ENCODE peak calls at places on chromosomes 12 and 14, in eight cellular contexts. One of them, this sample, is unnamed.

GRCh38 chr14:104267895-104268294 is 129.5 kb downstream of the KIF26A start:
- DNase-seq in cardiac muscle cell: no peak
- DNase-seq in DND-41: no peak
- DNase-seq in K562: no peak
- DNase-seq in spleen: peak; percentile 75
- DNase-seq in PC-3: no peak
- DNase-seq in body of pancreas: no peak
- DNase-seq in uterus: no peak
- DNase-seq in this sample: no peak

GRCh38 chr14:103871596-103872480 is 24.5 kb upstream of the PPP1R13B start:
- DNase-seq in cardiac muscle cell: peak; percentile 53
- DNase-seq in DND-41: no peak
- DNase-seq in K562: peak; percentile 63
- DNase-seq in spleen: peak; percentile 91
- DNase-seq in PC-3: no peak
- DNase-seq in body of pancreas: peak; percentile 90
- DNase-seq in uterus: no peak
- DNase-seq in this sample: peak; percentile 59

GRCh38 chr12:20490213-20490612 is 121.9 kb downstream of the PDE3A start:
- DNase-seq in cardiac muscle cell: no peak
- DNase-seq in DND-41: no peak
- DNase-seq in K562: no peak
- DNase-seq in spleen: no peak
- DNase-seq in PC-3: no peak
- DNase-seq in body of pancreas: no peak
- DNase-seq in uterus: no peak
- DNase-seq in this sample: no peak

GRCh38 chr12:57381693-57382220 is 49.1 kb downstream of the R3HDM2 start:
- DNase-seq in cardiac muscle cell: no peak
- DNase-seq in DND-41: no peak
- DNase-seq in K562: no peak
- DNase-seq in spleen: no peak
- DNase-seq in PC-3: no peak
- DNase-seq in body of pancreas: no peak
- DNase-seq in uterus: no peak
- DNase-seq in this sample: no peak

GRCh38 chr12:101804409-101804808 is 26.4 kb downstream of the GNPTAB start:
- DNase-seq in cardiac muscle cell: no peak
- DNase-seq in DND-41: no peak
- DNase-seq in K562: no peak
- DNase-seq in spleen: no peak
- DNase-seq in PC-3: no peak
- DNase-seq in body of pancreas: no peak
- DNase-seq in uterus: no peak
- DNase-seq in this sample: no peak

GRCh38 chr12:16526693-16527092 is 79.3 kb downstream of the LMO3 start:
- DNase-seq in cardiac muscle cell: no peak
- DNase-seq in DND-41: no peak
- DNase-seq in K562: no peak
- DNase-seq in spleen: no peak
- DNase-seq in PC-3: peak; percentile 69
- DNase-seq in body of pancreas: no peak
- DNase-seq in uterus: peak; percentile 67
- DNase-seq in this sample: no peak

GRCh38 chr14:91219505-91220389 is 24.8 kb downstream of the GPR68 start:
- DNase-seq in cardiac muscle cell: no peak
- DNase-seq in DND-41: no peak
- DNase-seq in K562: no peak
- DNase-seq in spleen: no peak
- DNase-seq in PC-3: no peak
- DNase-seq in body of pancreas: no peak
- DNase-seq in uterus: no peak
- DNase-seq in this sample: no peak

GRCh38 chr12:66709893-66710292 is 31.0 kb upstream of the GRIP1 start:
- DNase-seq in cardiac muscle cell: no peak
- DNase-seq in DND-41: no peak
- DNase-seq in K562: no peak
- DNase-seq in spleen: no peak
- DNase-seq in PC-3: no peak
- DNase-seq in body of pancreas: no peak
- DNase-seq in uterus: no peak
- DNase-seq in this sample: no peak

GRCh38 chr12:111454311-111454710 is 48.6 kb downstream of the SH2B3 start:
- DNase-seq in cardiac muscle cell: no peak
- DNase-seq in DND-41: no peak
- DNase-seq in K562: no peak
- DNase-seq in spleen: no peak
- DNase-seq in PC-3: no peak
- DNase-seq in body of pancreas: no peak
- DNase-seq in uterus: no peak
- DNase-seq in this sample: no peak

DNA sequence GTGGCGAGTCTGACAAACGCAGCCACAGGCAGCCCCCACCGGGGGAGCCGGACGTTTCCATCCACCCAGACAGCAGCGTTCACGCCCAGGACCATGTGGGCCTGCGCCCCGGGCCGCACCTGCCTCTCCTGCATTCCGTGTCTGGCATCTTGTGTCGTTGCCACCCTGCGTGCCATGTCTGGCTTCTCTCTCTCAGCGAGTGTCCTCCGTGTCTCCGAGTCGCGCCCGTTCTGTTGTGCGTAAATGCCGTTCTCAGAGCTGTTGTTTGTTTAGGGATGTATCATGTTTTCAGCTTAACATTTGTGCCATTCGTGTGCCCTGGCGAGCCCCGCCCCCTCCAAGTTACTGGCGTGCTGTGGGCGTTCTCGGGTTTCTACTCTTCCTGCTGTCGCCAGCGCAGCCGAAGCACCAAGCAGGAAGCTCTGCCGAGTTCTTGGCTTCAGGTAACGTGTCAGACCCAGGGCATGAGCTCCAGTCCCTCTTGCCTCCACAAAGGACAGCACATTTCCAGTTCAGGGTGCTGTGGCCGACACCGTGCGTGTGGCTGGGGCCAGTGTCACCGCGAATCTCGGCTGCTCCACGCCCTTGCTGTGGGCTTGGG is 34.6 kb downstream of the NOC4L start:
- DNase-seq in cardiac muscle cell: no peak
- DNase-seq in DND-41: no peak
- DNase-seq in K562: no peak
- DNase-seq in spleen: peak; percentile 74
- DNase-seq in PC-3: peak; percentile 81
- DNase-seq in body of pancreas: no peak
- DNase-seq in uterus: no peak
- DNase-seq in this sample: peak; percentile 59
- H3K27me3 ChIP-seq in cardiac muscle cell: peaks cover 10% of the 10 kb centered on the region
- H3K27me3 ChIP-seq in DND-41: no peaks in the 10 kb centered on the region
- H3K27me3 ChIP-seq in K562: peaks cover 41% of the 10 kb centered on the region
- H3K27me3 ChIP-seq in spleen: no peaks in the 10 kb centered on the region
- H3K27me3 ChIP-seq in PC-3: peaks cover 40% of the 10 kb centered on the region
- H3K27me3 ChIP-seq in body of pancreas: no peaks in the 10 kb centered on the region
- H3K27me3 ChIP-seq in uterus: peaks cover 34% of the 10 kb centered on the region
- H3K27me3 ChIP-seq in this sample: no peaks in the 10 kb centered on the region

GRCh38 chr12:108583971-108584370 is 13.9 kb downstream of the TMEM119 start:
- DNase-seq in cardiac muscle cell: no peak
- DNase-seq in DND-41: no peak
- DNase-seq in K562: no peak
- DNase-seq in spleen: peak; percentile 30
- DNase-seq in PC-3: no peak
- DNase-seq in body of pancreas: no peak
- DNase-seq in uterus: no peak
- DNase-seq in this sample: no peak

GRCh38 chr12:108582509-108582908 is 15.4 kb downstream of the TMEM119 start:
- DNase-seq in cardiac muscle cell: no peak
- DNase-seq in DND-41: no peak
- DNase-seq in K562: no peak
- DNase-seq in spleen: peak; percentile 34
- DNase-seq in PC-3: no peak
- DNase-seq in body of pancreas: no peak
- DNase-seq in uterus: no peak
- DNase-seq in this sample: no peak

GRCh38 chr12:108581311-108582227 is 16.3 kb downstream of the TMEM119 start:
- DNase-seq in cardiac muscle cell: no peak
- DNase-seq in DND-41: no peak
- DNase-seq in K562: no peak
- DNase-seq in spleen: peak; percentile 50
- DNase-seq in PC-3: no peak
- DNase-seq in body of pancreas: no peak
- DNase-seq in uterus: no peak
- DNase-seq in this sample: no peak

GRCh38 chr12:108584456-108585065 is 13.3 kb downstream of the TMEM119 start:
- DNase-seq in cardiac muscle cell: no peak
- DNase-seq in DND-41: no peak
- DNase-seq in K562: no peak
- DNase-seq in spleen: no peak
- DNase-seq in PC-3: no peak
- DNase-seq in body of pancreas: no peak
- DNase-seq in uterus: no peak
- DNase-seq in this sample: no peak

GRCh38 chr12:108582981-108583770 is 14.7 kb downstream of the TMEM119 start:
- DNase-seq in cardiac muscle cell: no peak
- DNase-seq in DND-41: no peak
- DNase-seq in K562: no peak
- DNase-seq in spleen: peak; percentile 59
- DNase-seq in PC-3: no peak
- DNase-seq in body of pancreas: no peak
- DNase-seq in uterus: no peak
- DNase-seq in this sample: no peak
- H3K4me3 ChIP-seq in cardiac muscle cell: no peak overlapping the region
- H3K4me3 ChIP-seq in DND-41: no peak overlapping the region
- H3K4me3 ChIP-seq in K562: no peak overlapping the region
- H3K4me3 ChIP-seq in spleen: no peak overlapping the region
- H3K4me3 ChIP-seq in PC-3: no peak overlapping the region
- H3K4me3 ChIP-seq in body of pancreas: no peak overlapping the region
- H3K4me3 ChIP-seq in uterus: no peak overlapping the region
- H3K4me3 ChIP-seq in this sample: no peak overlapping the region

DNA sequence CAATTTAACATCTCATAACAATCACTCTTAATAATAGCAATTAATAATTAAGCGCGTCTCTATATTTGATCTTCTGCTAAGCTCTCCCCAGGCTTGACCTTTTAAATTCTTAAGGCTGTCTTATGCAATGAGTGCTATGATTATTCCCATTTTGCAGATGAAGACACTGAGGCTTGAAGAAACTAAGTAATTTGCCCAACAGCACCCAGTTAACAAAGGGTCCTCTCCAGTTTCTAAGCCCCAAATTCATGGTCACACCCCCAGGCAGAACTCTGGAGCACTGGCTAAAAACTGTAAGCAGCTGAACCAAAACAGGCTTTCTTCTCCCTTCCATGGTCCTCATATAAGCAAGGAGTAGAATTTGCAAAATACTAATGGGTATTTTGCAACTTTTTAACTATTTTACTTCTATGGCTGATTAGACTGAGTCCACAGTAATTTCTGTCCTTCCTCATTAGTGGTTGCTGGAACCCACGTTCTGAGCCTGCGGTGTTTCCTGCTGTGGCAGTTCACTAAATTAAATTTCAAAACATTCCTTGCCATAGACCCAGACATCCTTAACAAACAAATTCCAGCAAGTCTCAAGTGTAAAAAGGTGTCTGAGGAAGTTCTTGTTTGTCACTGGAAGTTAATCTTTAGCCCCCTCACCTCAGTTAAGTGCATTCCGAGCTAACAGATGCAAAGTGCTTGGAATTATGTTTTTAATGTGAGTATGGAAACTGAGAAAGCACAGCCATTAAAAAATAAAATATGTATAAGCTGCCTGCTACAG is 76.5 kb downstream of the TMEM132D start:
- DNase-seq in cardiac muscle cell: no peak
- DNase-seq in DND-41: no peak
- DNase-seq in K562: no peak
- DNase-seq in spleen: no peak
- DNase-seq in PC-3: no peak
- DNase-seq in body of pancreas: no peak
- DNase-seq in uterus: no peak
- DNase-seq in this sample: no peak
- H3K9me3 ChIP-seq in cardiac muscle cell: no peaks in the 10 kb centered on the region
- H3K9me3 ChIP-seq in DND-41: no peaks in the 10 kb centered on the region
- H3K9me3 ChIP-seq in K562: no peaks in the 10 kb centered on the region
- H3K9me3 ChIP-seq in spleen: peaks cover 22% of the 10 kb centered on the region
- H3K9me3 ChIP-seq in PC-3: no peaks in the 10 kb centered on the region
- H3K9me3 ChIP-seq in body of pancreas: no peaks in the 10 kb centered on the region
- H3K9me3 ChIP-seq in uterus: no peaks in the 10 kb centered on the region
- H3K9me3 ChIP-seq in this sample: no peaks in the 10 kb centered on the region

GRCh38 chr12:48980389-48980952 is 2.3 kb downstream of the WNT1 start:
- DNase-seq in cardiac muscle cell: no peak
- DNase-seq in DND-41: no peak
- DNase-seq in K562: no peak
- DNase-seq in spleen: no peak
- DNase-seq in PC-3: peak; percentile 16
- DNase-seq in body of pancreas: no peak
- DNase-seq in uterus: no peak
- DNase-seq in this sample: no peak

GRCh38 chr12:48978741-48979601 is 849 bp downstream of the WNT1 start:
- DNase-seq in cardiac muscle cell: no peak
- DNase-seq in DND-41: no peak
- DNase-seq in K562: no peak
- DNase-seq in spleen: no peak
- DNase-seq in PC-3: no peak
- DNase-seq in body of pancreas: no peak
- DNase-seq in uterus: no peak
- DNase-seq in this sample: no peak

GRCh38 chr12:48979602-48980388 is 1.7 kb downstream of the WNT1 start:
- DNase-seq in cardiac muscle cell: no peak
- DNase-seq in DND-41: no peak
- DNase-seq in K562: no peak
- DNase-seq in spleen: peak; percentile 86
- DNase-seq in PC-3: no peak
- DNase-seq in body of pancreas: no peak
- DNase-seq in uterus: no peak
- DNase-seq in this sample: peak; percentile 74

GRCh38 chr12:48978291-48978740 is at the start of gene WNT1:
- DNase-seq in cardiac muscle cell: no peak
- DNase-seq in DND-41: no peak
- DNase-seq in K562: no peak
- DNase-seq in spleen: no peak
- DNase-seq in PC-3: no peak
- DNase-seq in body of pancreas: no peak
- DNase-seq in uterus: no peak
- DNase-seq in this sample: no peak

GRCh38 chr12:48977290-48978281 is 536 bp upstream of the WNT1 start:
- DNase-seq in cardiac muscle cell: no peak
- DNase-seq in DND-41: peak; percentile 73
- DNase-seq in K562: peak; percentile 79
- DNase-seq in spleen: peak; percentile 95
- DNase-seq in PC-3: peak; percentile 47
- DNase-seq in body of pancreas: no peak
- DNase-seq in uterus: no peak
- DNase-seq in this sample: peak; percentile 80
- H3K27me3 ChIP-seq in cardiac muscle cell: peaks cover 100% of the 10 kb centered on the region
- H3K27me3 ChIP-seq in DND-41: peaks cover 44% of the 10 kb centered on the region
- H3K27me3 ChIP-seq in K562: peaks cover 42% of the 10 kb centered on the region
- H3K27me3 ChIP-seq in spleen: peaks cover under 1% of the 10 kb centered on the region
- H3K27me3 ChIP-seq in PC-3: peaks cover 52% of the 10 kb centered on the region
- H3K27me3 ChIP-seq in body of pancreas: no peaks in the 10 kb centered on the region
- H3K27me3 ChIP-seq in uterus: peaks cover 55% of the 10 kb centered on the region
- H3K27me3 ChIP-seq in this sample: peaks cover 17% of the 10 kb centered on the region

GRCh38 chr12:13255792-13256704 is 59.5 kb downstream of the EMP1 start:
- DNase-seq in cardiac muscle cell: peak; percentile 90
- DNase-seq in DND-41: peak; percentile 86
- DNase-seq in K562: peak; percentile 89
- DNase-seq in spleen: peak; percentile 93
- DNase-seq in PC-3: peak; percentile 91
- DNase-seq in body of pancreas: peak; percentile 91
- DNase-seq in uterus: peak; percentile 92
- DNase-seq in this sample: peak; percentile 59
- H3K4me3 ChIP-seq in cardiac muscle cell: peak overlapping the region; percentile 16
- H3K4me3 ChIP-seq in DND-41: no peak overlapping the region
- H3K4me3 ChIP-seq in K562: no peak overlapping the region
- H3K4me3 ChIP-seq in spleen: peak overlapping the region; percentile 6
- H3K4me3 ChIP-seq in PC-3: peak overlapping the region; percentile 53
- H3K4me3 ChIP-seq in body of pancreas: no peak overlapping the region
- H3K4me3 ChIP-seq in uterus: no peak overlapping the region
- H3K4me3 ChIP-seq in this sample: no peak overlapping the region

This sample was measured in CD4-positive, alpha-beta memory T cell.